ENCODE peak calls at places on chromosome 9, in five cellular contexts. T, Y, H, O and P are unnamed samples.

GRCh38 chr9:78280982-78281668 is 15.8 kb upstream of the PSAT1 start:
- DNase-seq in T (peak; percentile 74), O (no peak), H (no peak), Y (no peak), P (no peak)

GRCh38 chr9:69554945-69555344 is 117.2 kb downstream of the APBA1 start:
- DNase-seq in Y (no peak), O (no peak), H (no peak), T (peak; percentile 87), P (no peak)

GRCh38 chr9:76650692-76651091 is 113.5 kb upstream of the PCA3 start:
- DNase-seq in T (no peak), Y (no peak), O (no peak), H (no peak), P (no peak)

GRCh38 chr9:12614488-12614887 is 78.7 kb upstream of the TYRP1 start:
- DNase-seq in O (no peak), H (no peak), T (no peak), Y (no peak), P (no peak)

GRCh38 chr9:73270967-73271722 is 119.5 kb downstream of the ANXA1 start:
- DNase-seq in Y (no peak), H (peak; percentile 35), O (no peak), T (peak; percentile 91), P (no peak)

GRCh38 chr9:27529316-27530278 is at the start of gene MOB3B:
- DNase-seq in O (peak; percentile 92), H (no peak), Y (peak; percentile 67), T (peak; percentile 63), P (peak; percentile 21)

GRCh38 chr9:131181091-131181681 is 55.8 kb downstream of the NUP214 start:
- DNase-seq in O (no peak), H (no peak), T (no peak), Y (no peak), P (peak; percentile 10)

GRCh38 chr9:83966209-83966582 is 13.8 kb downstream of the HNRNPK start:
- DNase-seq in O (no peak), Y (no peak), H (no peak), T (no peak), P (no peak)

GRCh38 chr9:134850611-134851010 is 30.0 kb upstream of the FCN2 start:
- DNase-seq in O (no peak), Y (no peak), T (no peak), H (no peak), P (no peak)

GRCh38 chr9:34072868-34073590 is 24.3 kb upstream of the UBAP2 start:
- DNase-seq in T (peak; percentile 88), O (no peak), Y (no peak), H (peak; percentile 83), P (no peak)

GRCh38 chr9:129500166-129500862 is 120.6 kb downstream of the C9orf50 start:
- DNase-seq in Y (no peak), O (peak; percentile 80), T (no peak), H (no peak), P (no peak)

GRCh38 chr9:120579750-120580590 is at the start of gene CDK5RAP2:
- DNase-seq in O (peak; percentile 93), T (peak; percentile 99), H (peak; percentile 92), Y (peak; percentile 91), P (peak; percentile 98)

GRCh38 chr9:92385953-92386352 is 18.4 kb downstream of the OGN start:
- DNase-seq in O (no peak), Y (no peak), T (peak; percentile 27), H (no peak), P (no peak)

GRCh38 chr9:17993009-17993408 is 414.1 kb downstream of the SH3GL2 start:
- DNase-seq in O (no peak), Y (no peak), T (no peak), H (no peak), P (no peak)

GRCh38 chr9:114830546-114830945 is 24.7 kb upstream of the TNFSF15 start:
- DNase-seq in Y (no peak), T (no peak), H (no peak), O (no peak), P (no peak)

GRCh38 chr9:36136894-36137391 is 410 bp downstream of the GLIPR2 start:
- DNase-seq in O (peak; percentile 62), H (no peak), T (no peak), Y (no peak), P (no peak)

GRCh38 chr9:129597355-129598088 is 23.4 kb downstream of the C9orf50 start:
- DNase-seq in H (no peak), O (no peak), T (peak; percentile 68), Y (no peak), P (no peak)

GRCh38 chr9:94987731-94988130 is 261.2 kb downstream of the AOPEP start:
- DNase-seq in Y (no peak), T (no peak), O (no peak), H (no peak), P (no peak)

GRCh38 chr9:133592731-133593409 is 16.3 kb downstream of the FAM163B start:
- DNase-seq in T (peak; percentile 43), H (no peak), Y (no peak), O (no peak), P (no peak)

GRCh38 chr9:2337131-2337530 is 284.5 kb upstream of the VLDLR start:
- DNase-seq in T (no peak), Y (no peak), H (no peak), O (no peak), P (no peak)

GRCh38 chr9:118362123-118362522 is 657.9 kb downstream of the TLR4 start:
- DNase-seq in Y (no peak), O (no peak), T (peak; percentile 4), H (no peak), P (no peak)

GRCh38 chr9:127198587-127198986 is 66.0 kb upstream of the GARNL3 start:
- DNase-seq in Y (no peak), O (no peak), T (no peak), H (no peak), P (no peak)

GRCh38 chr9:113673726-113674125 is 202.4 kb upstream of the ZNF618 start:
- DNase-seq in H (no peak), Y (no peak), T (peak; percentile 70), O (no peak), P (no peak)

GRCh38 chr9:109083813-109084405 is 35.8 kb downstream of the TMEM245 start:
- DNase-seq in O (no peak), Y (no peak), H (no peak), T (no peak), P (no peak)

GRCh38 chr9:121398374-121398773 is 28.3 kb upstream of the STOM start:
- DNase-seq in O (no peak), H (peak; percentile 90), T (peak; percentile 98), Y (no peak), P (no peak)

GRCh38 chr9:29129763-29130162 is 1556.5 kb upstream of the C9orf72 start:
- DNase-seq in Y (no peak), O (no peak), T (peak; percentile 3), H (no peak), P (no peak)

GRCh38 chr9:14343948-14344547 is 30.1 kb upstream of the NFIB start:
- DNase-seq in H (no peak), O (no peak), T (peak; percentile 44), Y (no peak), P (no peak)

GRCh38 chr9:99368341-99369326 is 146.6 kb downstream of the SEC61B start:
- DNase-seq in Y (no peak), H (peak; percentile 38), O (peak; percentile 51), T (peak; percentile 46), P (no peak)

GRCh38 chr9:10252174-10252573 is 360.6 kb downstream of the PTPRD start:
- DNase-seq in Y (no peak), O (no peak), H (no peak), T (no peak), P (no peak)